ENCODE peak calls at places on chromosomes 5 and 9, in four cellular contexts. V, X, B and M are unnamed samples.
A peak's percentile ranks its signal among the peaks of the same experiment; 100 is the strongest.

GRCh38 chr5:149251546-149251945 is 20.1 kb upstream of the AFAP1L1 start:
- DNase-seq in V (no peak), B (no peak), X (no peak), M (no peak)

GRCh38 chr9:114132550-114132918 is 22.8 kb upstream of the COL27A1 start:
- DNase-seq in V (no peak), X (no peak), B (no peak), M (no peak)

GRCh38 chr5:43497311-43498104 is 13.8 kb upstream of the TMEM267 start:
- DNase-seq in B (no peak), V (peak; percentile 13), X (no peak), M (no peak)

GRCh38 chr5:75720882-75721281 is 3.6 kb upstream of the POC5 start:
- DNase-seq in V (no peak), X (no peak), B (no peak), M (no peak)

GRCh38 chr5:6713274-6714181 is at the start of gene TENT4A:
- DNase-seq in B (peak; percentile 6), V (peak; percentile 46), X (peak; percentile 75), M (no peak)

GRCh38 chr5:61790678-61791077 is 458.6 kb downstream of the ZSWIM6 start:
- DNase-seq in V (peak; percentile 44), B (peak; percentile 14), X (no peak), M (no peak)

GRCh38 chr5:6633469-6634326 is 458 bp downstream of the SRD5A1 start:
- DNase-seq in V (no peak), B (peak; percentile 11), X (no peak), M (peak; percentile 19)

GRCh38 chr9:130138791-130139190 is 33.4 kb upstream of the NCS1 start:
- DNase-seq in X (peak; percentile 49), B (no peak), V (peak; percentile 45), M (peak; percentile 57)

GRCh38 chr9:101977614-101978210 is 239.3 kb upstream of the GRIN3A start:
- DNase-seq in V (no peak), X (no peak), B (peak; percentile 20), M (no peak)

GRCh38 chr5:14809369-14810144 is 62.0 kb downstream of the ANKH start:
- DNase-seq in B (peak; percentile 17), X (no peak), V (peak; percentile 54), M (peak; percentile 53)

GRCh38 chr5:6814816-6815215 is 101.6 kb downstream of the TENT4A start:
- DNase-seq in V (peak; percentile 33), B (no peak), X (no peak), M (no peak)

GRCh38 chr5:34499001-34499734 is 157.0 kb upstream of the RAI14 start:
- DNase-seq in X (no peak), B (peak; percentile 31), V (no peak), M (no peak)

GRCh38 chr5:42566658-42567313 is 143.5 kb downstream of the GHR start:
- DNase-seq in X (no peak), V (no peak), B (no peak), M (peak; percentile 49)

GRCh38 chr5:137148128-137148527 is 351.0 kb downstream of the SPOCK1 start:
- DNase-seq in B (no peak), V (no peak), X (no peak), M (no peak)

GRCh38 chr9:121655231-121655755 is 3.9 kb downstream of the DAB2IP start:
- DNase-seq in X (no peak), B (no peak), V (no peak), M (no peak)
- H3K4me1 ChIP-seq in X (peaks cover 96% of the 10 kb centered on the region), B (peaks cover 30% of the 10 kb centered on the region), V (peaks cover 34% of the 10 kb centered on the region), M (peaks cover 69% of the 10 kb centered on the region)

DNA sequence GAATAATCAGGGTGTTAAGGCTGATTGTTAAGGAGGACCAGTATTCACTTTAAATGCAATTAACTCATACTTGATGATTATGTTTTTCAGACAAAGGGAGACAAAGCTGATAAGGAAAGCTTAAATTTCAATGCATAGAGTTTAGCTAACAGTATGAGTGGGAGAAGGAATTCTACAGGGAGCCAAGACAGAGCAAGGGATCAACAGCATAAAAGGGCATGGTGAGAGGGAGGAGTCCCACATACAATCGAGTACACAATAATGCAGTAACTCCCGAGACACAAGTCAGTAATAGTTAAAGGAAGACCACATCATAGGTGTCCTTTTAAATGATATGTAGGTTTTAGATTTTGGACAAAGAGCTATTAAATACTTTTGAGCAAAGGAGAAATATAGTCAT is 191.7 kb upstream of the PTPRD start:
- DNase-seq in B (no peak), V (no peak), X (no peak), M (no peak)
- TF ChIP-seq POLR2A in B (no peak), V (no peak), X (no peak), M (no peak)

GRCh38 chr5:39055760-39056393 is 18.3 kb downstream of the RICTOR start:
- DNase-seq in V (no peak), X (no peak), B (no peak), M (no peak)
- H3K4me1 ChIP-seq in V (peaks cover 5% of the 10 kb centered on the region), X (peaks cover 76% of the 10 kb centered on the region), B (peaks cover 38% of the 10 kb centered on the region), M (peaks cover 54% of the 10 kb centered on the region)

DNA sequence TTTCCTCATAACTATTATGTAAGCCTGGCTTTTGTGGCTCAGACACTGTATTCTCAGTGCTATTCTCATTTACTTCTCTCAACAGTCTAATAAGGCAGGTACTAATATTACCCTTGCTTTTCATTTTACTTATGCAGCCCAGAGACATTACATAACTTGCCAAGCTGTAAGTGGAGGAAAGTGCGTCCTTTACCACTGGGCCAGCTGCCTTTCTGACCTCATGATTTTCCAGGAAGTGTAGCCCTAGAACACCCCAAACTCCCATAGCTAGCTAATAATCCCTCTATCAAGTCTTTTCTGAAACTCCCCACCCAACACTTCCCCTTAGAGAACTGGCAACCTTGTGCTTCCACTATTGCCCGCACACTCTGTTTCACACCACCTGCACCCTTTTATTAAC is 192.9 kb upstream of the HMHB1 start:
- DNase-seq in V (no peak), B (no peak), X (no peak), M (no peak)
- TF ChIP-seq POLR2A in V (no peak), B (no peak), X (no peak), M (no peak)

GRCh38 chr5:175328176-175328575 is 115.8 kb downstream of the DRD1 start:
- DNase-seq in B (no peak), X (no peak), V (no peak), M (no peak)

GRCh38 chr5:175329976-175330375 is 114.0 kb downstream of the DRD1 start:
- DNase-seq in B (no peak), V (no peak), X (no peak), M (no peak)

GRCh38 chr5:175325681-175326080 is 118.3 kb downstream of the DRD1 start:
- DNase-seq in X (no peak), B (peak; percentile 44), V (no peak), M (no peak)

GRCh38 chr5:175328687-175329086 is 115.3 kb downstream of the DRD1 start:
- DNase-seq in V (no peak), X (no peak), B (no peak), M (no peak)
- H3K4me1 ChIP-seq in V (no peaks in the 10 kb centered on the region), X (no peaks in the 10 kb centered on the region), B (peaks cover 12% of the 10 kb centered on the region), M (no peaks in the 10 kb centered on the region)